ENCODE peak calls at places on chromosome 1, in four cellular contexts. One of them, this sample, is unnamed.

GRCh38 chr1:84771895-84772294 is 81.6 kb upstream of the SSX2IP start:
- DNase-seq in stimulated activated CD8-positive, alpha-beta memory T cell treated with anti-CD3 and anti-CD28 coated beads, Interleukin-15, amount 100 ng/mL, for 1 hour: no peak
- DNase-seq in NCI-H2029 treated with DMSO at 0.1 percent for 48 hours: no peak
- DNase-seq in NCI-H2081: no peak
- DNase-seq in this sample: no peak

GRCh38 chr1:116386042-116386441 is 13.0 kb downstream of the ATP1A1 start:
- DNase-seq in stimulated activated CD8-positive, alpha-beta memory T cell treated with anti-CD3 and anti-CD28 coated beads, Interleukin-15, amount 100 ng/mL, for 1 hour: no peak
- DNase-seq in NCI-H2029 treated with DMSO at 0.1 percent for 48 hours: no peak
- DNase-seq in NCI-H2081: no peak
- DNase-seq in this sample: no peak

GRCh38 chr1:234933475-234933874 is 195.2 kb downstream of the TOMM20 start:
- DNase-seq in stimulated activated CD8-positive, alpha-beta memory T cell treated with anti-CD3 and anti-CD28 coated beads, Interleukin-15, amount 100 ng/mL, for 1 hour: no peak
- DNase-seq in NCI-H2029 treated with DMSO at 0.1 percent for 48 hours: no peak
- DNase-seq in NCI-H2081: no peak
- DNase-seq in this sample: no peak

GRCh38 chr1:21573971-21574458 is 64.8 kb downstream of the ALPL start:
- DNase-seq in stimulated activated CD8-positive, alpha-beta memory T cell treated with anti-CD3 and anti-CD28 coated beads, Interleukin-15, amount 100 ng/mL, for 1 hour: no peak
- DNase-seq in NCI-H2029 treated with DMSO at 0.1 percent for 48 hours: peak
- DNase-seq in NCI-H2081: peak
- DNase-seq in this sample: peak

GRCh38 chr1:232635778-232636356 is 5.9 kb upstream of the SIPA1L2 start:
- DNase-seq in stimulated activated CD8-positive, alpha-beta memory T cell treated with anti-CD3 and anti-CD28 coated beads, Interleukin-15, amount 100 ng/mL, for 1 hour: no peak
- DNase-seq in NCI-H2029 treated with DMSO at 0.1 percent for 48 hours: peak
- DNase-seq in NCI-H2081: peak
- DNase-seq in this sample: peak

GRCh38 chr1:196861429-196861828 is 26.4 kb upstream of the CFHR4 start:
- DNase-seq in stimulated activated CD8-positive, alpha-beta memory T cell treated with anti-CD3 and anti-CD28 coated beads, Interleukin-15, amount 100 ng/mL, for 1 hour: no peak
- DNase-seq in NCI-H2029 treated with DMSO at 0.1 percent for 48 hours: no peak
- DNase-seq in NCI-H2081: no peak
- DNase-seq in this sample: no peak

GRCh38 chr1:78664763-78665162 is 15.1 kb downstream of the IFI44 start:
- DNase-seq in stimulated activated CD8-positive, alpha-beta memory T cell treated with anti-CD3 and anti-CD28 coated beads, Interleukin-15, amount 100 ng/mL, for 1 hour: no peak
- DNase-seq in NCI-H2029 treated with DMSO at 0.1 percent for 48 hours: no peak
- DNase-seq in NCI-H2081: no peak
- DNase-seq in this sample: no peak

GRCh38 chr1:37502104-37502503 is 12.5 kb downstream of the MEAF6 start:
- DNase-seq in stimulated activated CD8-positive, alpha-beta memory T cell treated with anti-CD3 and anti-CD28 coated beads, Interleukin-15, amount 100 ng/mL, for 1 hour: no peak
- DNase-seq in NCI-H2029 treated with DMSO at 0.1 percent for 48 hours: no peak
- DNase-seq in NCI-H2081: no peak
- DNase-seq in this sample: no peak

GRCh38 chr1:245229051-245229450 is 74.3 kb downstream of the KIF26B start:
- DNase-seq in stimulated activated CD8-positive, alpha-beta memory T cell treated with anti-CD3 and anti-CD28 coated beads, Interleukin-15, amount 100 ng/mL, for 1 hour: no peak
- DNase-seq in NCI-H2029 treated with DMSO at 0.1 percent for 48 hours: no peak
- DNase-seq in NCI-H2081: no peak
- DNase-seq in this sample: no peak

GRCh38 chr1:234965128-234965527 is 163.5 kb downstream of the TOMM20 start:
- DNase-seq in stimulated activated CD8-positive, alpha-beta memory T cell treated with anti-CD3 and anti-CD28 coated beads, Interleukin-15, amount 100 ng/mL, for 1 hour: no peak
- DNase-seq in NCI-H2029 treated with DMSO at 0.1 percent for 48 hours: no peak
- DNase-seq in NCI-H2081: no peak
- DNase-seq in this sample: no peak

GRCh38 chr1:223836586-223836985 is 9.2 kb downstream of the TP53BP2 start:
- DNase-seq in stimulated activated CD8-positive, alpha-beta memory T cell treated with anti-CD3 and anti-CD28 coated beads, Interleukin-15, amount 100 ng/mL, for 1 hour: no peak
- DNase-seq in NCI-H2029 treated with DMSO at 0.1 percent for 48 hours: no peak
- DNase-seq in NCI-H2081: no peak
- DNase-seq in this sample: no peak

GRCh38 chr1:207883104-207883651 is 27.7 kb downstream of the CD34 start:
- DNase-seq in stimulated activated CD8-positive, alpha-beta memory T cell treated with anti-CD3 and anti-CD28 coated beads, Interleukin-15, amount 100 ng/mL, for 1 hour: no peak
- DNase-seq in NCI-H2029 treated with DMSO at 0.1 percent for 48 hours: no peak
- DNase-seq in NCI-H2081: no peak
- DNase-seq in this sample: no peak

GRCh38 chr1:237972186-237972585 is 81.5 kb upstream of the ZP4 start:
- DNase-seq in stimulated activated CD8-positive, alpha-beta memory T cell treated with anti-CD3 and anti-CD28 coated beads, Interleukin-15, amount 100 ng/mL, for 1 hour: no peak
- DNase-seq in NCI-H2029 treated with DMSO at 0.1 percent for 48 hours: no peak
- DNase-seq in NCI-H2081: peak
- DNase-seq in this sample: no peak

GRCh38 chr1:44895919-44896734 is 53.1 kb upstream of the PTCH2 start:
- DNase-seq in stimulated activated CD8-positive, alpha-beta memory T cell treated with anti-CD3 and anti-CD28 coated beads, Interleukin-15, amount 100 ng/mL, for 1 hour: no peak
- DNase-seq in NCI-H2029 treated with DMSO at 0.1 percent for 48 hours: no peak
- DNase-seq in NCI-H2081: no peak
- DNase-seq in this sample: no peak

GRCh38 chr1:247077768-247078314 is 770 bp downstream of the ZNF670 start:
- DNase-seq in stimulated activated CD8-positive, alpha-beta memory T cell treated with anti-CD3 and anti-CD28 coated beads, Interleukin-15, amount 100 ng/mL, for 1 hour: no peak
- DNase-seq in NCI-H2029 treated with DMSO at 0.1 percent for 48 hours: no peak
- DNase-seq in NCI-H2081: no peak
- DNase-seq in this sample: no peak

GRCh38 chr1:204418174-204419063 is 6.8 kb upstream of the PPP1R15B start:
- DNase-seq in stimulated activated CD8-positive, alpha-beta memory T cell treated with anti-CD3 and anti-CD28 coated beads, Interleukin-15, amount 100 ng/mL, for 1 hour: no peak
- DNase-seq in NCI-H2029 treated with DMSO at 0.1 percent for 48 hours: peak
- DNase-seq in NCI-H2081: no peak
- DNase-seq in this sample: no peak

GRCh38 chr1:74162333-74162732 is 35.6 kb downstream of the LRRIQ3 start:
- DNase-seq in stimulated activated CD8-positive, alpha-beta memory T cell treated with anti-CD3 and anti-CD28 coated beads, Interleukin-15, amount 100 ng/mL, for 1 hour: no peak
- DNase-seq in NCI-H2029 treated with DMSO at 0.1 percent for 48 hours: no peak
- DNase-seq in NCI-H2081: no peak
- DNase-seq in this sample: no peak

GRCh38 chr1:203172184-203173115 is 3.2 kb downstream of the MYBPH start:
- DNase-seq in stimulated activated CD8-positive, alpha-beta memory T cell treated with anti-CD3 and anti-CD28 coated beads, Interleukin-15, amount 100 ng/mL, for 1 hour: peak
- DNase-seq in NCI-H2029 treated with DMSO at 0.1 percent for 48 hours: no peak
- DNase-seq in NCI-H2081: peak
- DNase-seq in this sample: no peak

GRCh38 chr1:1602941-1603506 is 3.1 kb upstream of the FNDC10 start:
- DNase-seq in stimulated activated CD8-positive, alpha-beta memory T cell treated with anti-CD3 and anti-CD28 coated beads, Interleukin-15, amount 100 ng/mL, for 1 hour: no peak
- DNase-seq in NCI-H2029 treated with DMSO at 0.1 percent for 48 hours: no peak
- DNase-seq in NCI-H2081: no peak
- DNase-seq in this sample: no peak

GRCh38 chr1:9845914-9846313 is 22.1 kb upstream of the CLSTN1 start:
- DNase-seq in stimulated activated CD8-positive, alpha-beta memory T cell treated with anti-CD3 and anti-CD28 coated beads, Interleukin-15, amount 100 ng/mL, for 1 hour: no peak
- DNase-seq in NCI-H2029 treated with DMSO at 0.1 percent for 48 hours: no peak
- DNase-seq in NCI-H2081: no peak
- DNase-seq in this sample: no peak

GRCh38 chr1:201448981-201449380 is 20.0 kb downstream of the PHLDA3 start:
- DNase-seq in stimulated activated CD8-positive, alpha-beta memory T cell treated with anti-CD3 and anti-CD28 coated beads, Interleukin-15, amount 100 ng/mL, for 1 hour: no peak
- DNase-seq in NCI-H2029 treated with DMSO at 0.1 percent for 48 hours: no peak
- DNase-seq in NCI-H2081: no peak
- DNase-seq in this sample: no peak

GRCh38 chr1:119815361-119815760 is 4.1 kb upstream of the REG4 start:
- DNase-seq in stimulated activated CD8-positive, alpha-beta memory T cell treated with anti-CD3 and anti-CD28 coated beads, Interleukin-15, amount 100 ng/mL, for 1 hour: no peak
- DNase-seq in NCI-H2029 treated with DMSO at 0.1 percent for 48 hours: no peak
- DNase-seq in NCI-H2081: no peak
- DNase-seq in this sample: no peak

GRCh38 chr1:30743584-30744059 is 14.0 kb downstream of the LAPTM5 start:
- DNase-seq in stimulated activated CD8-positive, alpha-beta memory T cell treated with anti-CD3 and anti-CD28 coated beads, Interleukin-15, amount 100 ng/mL, for 1 hour: peak
- DNase-seq in NCI-H2029 treated with DMSO at 0.1 percent for 48 hours: no peak
- DNase-seq in NCI-H2081: no peak
- DNase-seq in this sample: peak

GRCh38 chr1:55869050-55869449 is 653.9 kb upstream of the USP24 start:
- DNase-seq in stimulated activated CD8-positive, alpha-beta memory T cell treated with anti-CD3 and anti-CD28 coated beads, Interleukin-15, amount 100 ng/mL, for 1 hour: no peak
- DNase-seq in NCI-H2029 treated with DMSO at 0.1 percent for 48 hours: peak
- DNase-seq in NCI-H2081: no peak
- DNase-seq in this sample: peak

GRCh38 chr1:201013031-201013485 is 10.5 kb downstream of the KIF21B start:
- DNase-seq in stimulated activated CD8-positive, alpha-beta memory T cell treated with anti-CD3 and anti-CD28 coated beads, Interleukin-15, amount 100 ng/mL, for 1 hour: no peak
- DNase-seq in NCI-H2029 treated with DMSO at 0.1 percent for 48 hours: no peak
- DNase-seq in NCI-H2081: no peak
- DNase-seq in this sample: no peak

GRCh38 chr1:56508523-56508983 is 70.8 kb downstream of the PLPP3 start:
- DNase-seq in stimulated activated CD8-positive, alpha-beta memory T cell treated with anti-CD3 and anti-CD28 coated beads, Interleukin-15, amount 100 ng/mL, for 1 hour: no peak
- DNase-seq in NCI-H2029 treated with DMSO at 0.1 percent for 48 hours: no peak
- DNase-seq in NCI-H2081: no peak
- DNase-seq in this sample: no peak

GRCh38 chr1:27705545-27705944 is 20.2 kb upstream of the FAM76A start:
- DNase-seq in stimulated activated CD8-positive, alpha-beta memory T cell treated with anti-CD3 and anti-CD28 coated beads, Interleukin-15, amount 100 ng/mL, for 1 hour: no peak
- DNase-seq in NCI-H2029 treated with DMSO at 0.1 percent for 48 hours: no peak
- DNase-seq in NCI-H2081: no peak
- DNase-seq in this sample: no peak

GRCh38 chr1:82330330-82330729 is 529.6 kb downstream of the ADGRL2 start:
- DNase-seq in stimulated activated CD8-positive, alpha-beta memory T cell treated with anti-CD3 and anti-CD28 coated beads, Interleukin-15, amount 100 ng/mL, for 1 hour: no peak
- DNase-seq in NCI-H2029 treated with DMSO at 0.1 percent for 48 hours: no peak
- DNase-seq in NCI-H2081: no peak
- DNase-seq in this sample: no peak

GRCh38 chr1:4830756-4831155 is 176.3 kb downstream of the AJAP1 start:
- DNase-seq in stimulated activated CD8-positive, alpha-beta memory T cell treated with anti-CD3 and anti-CD28 coated beads, Interleukin-15, amount 100 ng/mL, for 1 hour: no peak
- DNase-seq in NCI-H2029 treated with DMSO at 0.1 percent for 48 hours: no peak
- DNase-seq in NCI-H2081: no peak
- DNase-seq in this sample: no peak

GRCh38 chr1:2290595-2291510 is 62.7 kb downstream of the SKI start:
- DNase-seq in stimulated activated CD8-positive, alpha-beta memory T cell treated with anti-CD3 and anti-CD28 coated beads, Interleukin-15, amount 100 ng/mL, for 1 hour: peak
- DNase-seq in NCI-H2029 treated with DMSO at 0.1 percent for 48 hours: no peak
- DNase-seq in NCI-H2081: no peak
- DNase-seq in this sample: no peak

GRCh38 chr1:242349636-242350035 is 174.9 kb downstream of the PLD5 start:
- DNase-seq in stimulated activated CD8-positive, alpha-beta memory T cell treated with anti-CD3 and anti-CD28 coated beads, Interleukin-15, amount 100 ng/mL, for 1 hour: no peak
- DNase-seq in NCI-H2029 treated with DMSO at 0.1 percent for 48 hours: no peak
- DNase-seq in NCI-H2081: no peak
- DNase-seq in this sample: no peak

GRCh38 chr1:12507631-12508030 is 110.4 kb downstream of the DHRS3 start:
- DNase-seq in stimulated activated CD8-positive, alpha-beta memory T cell treated with anti-CD3 and anti-CD28 coated beads, Interleukin-15, amount 100 ng/mL, for 1 hour: no peak
- DNase-seq in NCI-H2029 treated with DMSO at 0.1 percent for 48 hours: no peak
- DNase-seq in NCI-H2081: no peak
- DNase-seq in this sample: no peak

GRCh38 chr1:42680045-42680444 is 2.2 kb upstream of the YBX1 start:
- DNase-seq in stimulated activated CD8-positive, alpha-beta memory T cell treated with anti-CD3 and anti-CD28 coated beads, Interleukin-15, amount 100 ng/mL, for 1 hour: no peak
- DNase-seq in NCI-H2029 treated with DMSO at 0.1 percent for 48 hours: peak
- DNase-seq in NCI-H2081: no peak
- DNase-seq in this sample: no peak

GRCh38 chr1:163291461-163291860 is 30.3 kb upstream of the NUF2 start:
- DNase-seq in stimulated activated CD8-positive, alpha-beta memory T cell treated with anti-CD3 and anti-CD28 coated beads, Interleukin-15, amount 100 ng/mL, for 1 hour: no peak
- DNase-seq in NCI-H2029 treated with DMSO at 0.1 percent for 48 hours: no peak
- DNase-seq in NCI-H2081: no peak
- DNase-seq in this sample: no peak

GRCh38 chr1:234667891-234668576 is 58.1 kb upstream of the IRF2BP2 start:
- DNase-seq in stimulated activated CD8-positive, alpha-beta memory T cell treated with anti-CD3 and anti-CD28 coated beads, Interleukin-15, amount 100 ng/mL, for 1 hour: no peak
- DNase-seq in NCI-H2029 treated with DMSO at 0.1 percent for 48 hours: no peak
- DNase-seq in NCI-H2081: no peak
- DNase-seq in this sample: no peak

GRCh38 chr1:67431156-67431765 is 1.1 kb upstream of the SERBP1 start:
- DNase-seq in stimulated activated CD8-positive, alpha-beta memory T cell treated with anti-CD3 and anti-CD28 coated beads, Interleukin-15, amount 100 ng/mL, for 1 hour: no peak
- DNase-seq in NCI-H2029 treated with DMSO at 0.1 percent for 48 hours: peak
- DNase-seq in NCI-H2081: peak
- DNase-seq in this sample: no peak

GRCh38 chr1:208047476-208047934 is 136.6 kb upstream of the CD34 start:
- DNase-seq in stimulated activated CD8-positive, alpha-beta memory T cell treated with anti-CD3 and anti-CD28 coated beads, Interleukin-15, amount 100 ng/mL, for 1 hour: no peak
- DNase-seq in NCI-H2029 treated with DMSO at 0.1 percent for 48 hours: no peak
- DNase-seq in NCI-H2081: no peak
- DNase-seq in this sample: no peak

GRCh38 chr1:52662645-52663313 is 29.8 kb downstream of the SHISAL2A start:
- DNase-seq in stimulated activated CD8-positive, alpha-beta memory T cell treated with anti-CD3 and anti-CD28 coated beads, Interleukin-15, amount 100 ng/mL, for 1 hour: no peak
- DNase-seq in NCI-H2029 treated with DMSO at 0.1 percent for 48 hours: peak
- DNase-seq in NCI-H2081: peak
- DNase-seq in this sample: no peak

This sample was measured in SHP77 treated with DMSO at 0.1 percent for 48 hours.